ENCODE peak calls at places on chromosome 15, in ten cellular contexts. N is activated naive CD4-positive, alpha-beta T cell treated with anti-CD3 and anti-CD28 coated beads, Interleukin-2, amount 10 ng/mL, durations not matched to agents 7 days and 5 days; H is fibroblast of villous mesenchyme; Y is DMS153; F is T-helper 17 cell; C is stimulated activated CD4-positive, alpha-beta T cell treated with anti-CD3 and anti-CD28 coated beads, Interleukin-1b, Interleukin-23, amount 100 ng/mL, for 4 hours; W is Kasumi-1; O is WERI-Rb-1; Z is H7; J is Caki2. E is an unnamed sample.

GRCh38 chr15:84881520-84881830 is 3.0 kb upstream of the SLC28A1 start:
- DNase-seq in N (no peak), H (no peak), Y (no peak), F (no peak), C (no peak), W (no peak), O (no peak), Z (no peak), J (no peak), E (no peak)

GRCh38 chr15:25543156-25543555 is 104.3 kb upstream of the UBE3A start:
- DNase-seq in N (no peak), H (peak; percentile 1), Y (no peak), F (no peak), C (no peak), W (no peak), O (no peak), Z (no peak), J (no peak), E (peak; percentile 83)

GRCh38 chr15:49656734-49657133 is 35.9 kb downstream of the DTWD1 start:
- DNase-seq in N (no peak), H (no peak), Y (no peak), F (no peak), C (no peak), W (no peak), O (no peak), Z (no peak), J (no peak), E (no peak)

GRCh38 chr15:48636511-48636910 is 9.0 kb downstream of the FBN1 start:
- DNase-seq in N (no peak), H (no peak), Y (peak; percentile 8), F (no peak), C (no peak), W (no peak), O (no peak), Z (no peak), J (no peak), E (peak; percentile 72)

GRCh38 chr15:89307791-89308190 is 26.8 kb downstream of the POLG start:
- DNase-seq in N (no peak), H (peak; percentile 28), Y (no peak), F (no peak), C (no peak), W (no peak), O (no peak), Z (no peak), J (no peak), E (no peak)

GRCh38 chr15:23504003-23504402 is 57.0 kb upstream of the GOLGA6L2 start:
- DNase-seq in N (no peak), H (no peak), Y (no peak), F (no peak), C (no peak), W (no peak), O (no peak), Z (no peak), J (no peak), E (no peak)

GRCh38 chr15:51097553-51098330 is 3.0 kb upstream of the TNFAIP8L3 start:
- DNase-seq in N (no peak), H (peak; percentile 51), Y (no peak), F (no peak), C (no peak), W (peak; percentile 17), O (no peak), Z (no peak), J (no peak), E (peak; percentile 80)

GRCh38 chr15:50697109-50697797 is 10.7 kb upstream of the TRPM7 start:
- DNase-seq in N (no peak), H (no peak), Y (no peak), F (no peak), C (no peak), W (no peak), O (no peak), Z (no peak), J (no peak), E (no peak)

GRCh38 chr15:74258456-74259323 is 22.6 kb downstream of the CCDC33 start:
- DNase-seq in N (no peak), H (peak; percentile 16), Y (no peak), F (no peak), C (no peak), W (no peak), O (no peak), Z (no peak), J (no peak), E (no peak)

E was measured in pons.